ENCODE peak calls at places on chromosomes 7 and 10, in four cellular contexts. I, R, C and V are unnamed samples.

GRCh38 chr7:637826-638225 is 88.7 kb upstream of the DNAAF5 start:
- DNase-seq in I (no peak), R (no peak), C (no peak), V (no peak)

GRCh38 chr7:26686448-26686981 is 177.9 kb downstream of the SKAP2 start:
- DNase-seq in I (no peak), R (peak), C (peak), V (no peak)

GRCh38 chr7:151597541-151597940 is 77.8 kb upstream of the RHEB start:
- DNase-seq in I (no peak), R (no peak), C (no peak), V (no peak)

GRCh38 chr7:81769891-81770818 is at the start of gene HGF:
- DNase-seq in I (no peak), R (peak), C (peak), V (no peak)

GRCh38 chr7:6618621-6619020 is 3.2 kb downstream of the ZNF853 start:
- DNase-seq in I (no peak), R (no peak), C (no peak), V (no peak)

GRCh38 chr7:50853311-50853710 is 70.6 kb upstream of the GRB10 start:
- DNase-seq in I (no peak), R (no peak), C (no peak), V (no peak)

GRCh38 chr10:133481657-133482056 is 27.9 kb downstream of the SCART1 start:
- DNase-seq in I (no peak), R (no peak), C (no peak), V (no peak)

GRCh38 chr10:52688906-52689305 is 83.7 kb downstream of the MBL2 start:
- DNase-seq in I (no peak), R (no peak), C (no peak), V (no peak)

GRCh38 chr7:129803546-129804081 is 149.1 kb downstream of the UBE2H start:
- DNase-seq in I (no peak), R (no peak), C (no peak), V (no peak)

GRCh38 chr10:43691503-43691902 is 42.8 kb upstream of the ZNF32 start:
- DNase-seq in I (no peak), R (peak), C (no peak), V (no peak)

GRCh38 chr7:159144756-159145543 is at the start of gene VIPR2:
- DNase-seq in I (no peak), R (no peak), C (no peak), V (no peak)

GRCh38 chr10:59904431-59905065 is 1.8 kb downstream of the CCDC6 start:
- DNase-seq in I (no peak), R (no peak), C (no peak), V (no peak)

GRCh38 chr7:101919363-101920115 is 102.1 kb downstream of the CUX1 start:
- DNase-seq in I (no peak), R (no peak), C (no peak), V (no peak)

GRCh38 chr10:89887830-89888229 is 186.4 kb downstream of the KIF20B start:
- DNase-seq in I (no peak), R (peak), C (no peak), V (peak)

GRCh38 chr10:132978542-132978941 is 36.2 kb upstream of the CFAP46 start:
- DNase-seq in I (no peak), R (no peak), C (no peak), V (no peak)

GRCh38 chr7:47501406-47501805 is 80.5 kb downstream of the TNS3 start:
- DNase-seq in I (peak), R (peak), C (no peak), V (no peak)

GRCh38 chr10:80196270-80196949 is 8.9 kb downstream of the ANXA11 start:
- DNase-seq in I (no peak), R (peak), C (no peak), V (peak)

GRCh38 chr7:69967699-69968450 is 369.6 kb downstream of the AUTS2 start:
- DNase-seq in I (no peak), R (no peak), C (no peak), V (no peak)

GRCh38 chr7:21690717-21691116 is 147.9 kb downstream of the DNAH11 start:
- DNase-seq in I (no peak), R (peak), C (no peak), V (no peak)

GRCh38 chr10:92695679-92696605 is 6.2 kb downstream of the HHEX start:
- DNase-seq in I (no peak), R (peak), C (peak), V (no peak)

GRCh38 chr7:98840096-98840495 is 29.7 kb downstream of the TMEM130 start:
- DNase-seq in I (no peak), R (no peak), C (no peak), V (no peak)

GRCh38 chr10:51468424-51468823 is 231.0 kb downstream of the CSTF2T start:
- DNase-seq in I (no peak), R (peak), C (no peak), V (no peak)

GRCh38 chr7:115116773-115117715 is 195.2 kb downstream of the MDFIC start:
- DNase-seq in I (no peak), R (no peak), C (no peak), V (no peak)

GRCh38 chr7:81632418-81632817 is 137.4 kb downstream of the HGF start:
- DNase-seq in I (no peak), R (no peak), C (no peak), V (no peak)

GRCh38 chr10:55668326-55668922 is 692.6 kb downstream of the ZWINT start:
- DNase-seq in I (no peak), R (no peak), C (no peak), V (no peak)

DNA sequence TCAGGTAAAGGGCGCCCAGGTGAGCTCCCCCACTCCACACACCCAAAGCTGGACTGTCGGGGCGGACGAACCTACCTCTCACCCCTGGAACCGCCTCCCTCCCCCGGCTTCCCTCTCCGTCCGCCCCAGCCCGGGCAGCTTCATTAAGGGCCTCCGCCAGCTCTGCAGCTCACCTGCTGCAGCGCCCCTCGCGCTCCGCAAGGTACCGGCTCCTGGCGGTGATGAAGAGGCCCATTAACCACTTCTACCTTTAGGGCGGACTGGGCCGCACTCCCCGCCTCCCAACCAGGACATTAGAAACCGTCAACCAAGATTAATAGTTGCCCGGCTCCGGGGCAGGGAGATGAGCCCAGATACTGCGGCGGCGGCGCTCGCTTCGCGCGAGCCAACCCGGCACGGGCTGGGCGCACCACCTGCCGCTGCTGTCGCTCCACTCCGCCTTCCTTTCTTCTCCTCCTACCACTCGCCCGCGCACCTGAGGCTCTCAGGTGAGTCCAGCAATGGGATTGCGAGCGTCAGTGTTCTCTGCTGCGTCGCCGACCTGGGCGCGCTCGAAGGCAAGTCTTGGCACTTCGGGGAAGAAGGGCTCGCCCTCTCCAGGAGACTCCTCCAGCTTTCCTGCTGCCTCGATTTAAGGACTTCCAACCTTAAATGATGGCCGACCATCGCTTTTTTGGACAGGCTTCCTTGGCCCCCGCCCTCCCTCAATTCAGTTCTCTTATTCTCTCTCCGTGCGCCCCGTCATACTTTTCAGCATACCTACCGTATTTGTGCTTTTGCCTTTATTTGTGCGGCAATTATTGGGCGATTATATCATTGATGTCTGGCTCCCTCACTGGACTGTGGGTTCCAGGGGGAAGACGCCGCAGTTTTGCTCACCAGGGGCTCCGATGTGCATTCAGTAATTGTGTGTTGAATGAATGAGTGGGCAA is 13.6 kb upstream of the KAZALD1 start:
- DNase-seq in I (no peak), R (no peak), C (no peak), V (no peak)
- TF ChIP-seq CTCF in I (no peak), R (no peak), C (no peak), V (no peak)

GRCh38 chr7:111532625-111533024 is 29.7 kb downstream of the IMMP2L start:
- DNase-seq in I (no peak), R (peak), C (no peak), V (no peak)

GRCh38 chr7:111535142-111535541 is 27.1 kb downstream of the IMMP2L start:
- DNase-seq in I (no peak), R (no peak), C (no peak), V (no peak)

GRCh38 chr7:111529507-111530355 is 32.6 kb downstream of the IMMP2L start:
- DNase-seq in I (no peak), R (peak), C (no peak), V (no peak)

GRCh38 chr7:111530356-111530668 is 32.0 kb downstream of the IMMP2L start:
- DNase-seq in I (no peak), R (no peak), C (no peak), V (no peak)

GRCh38 chr7:111531993-111532392 is 30.3 kb downstream of the IMMP2L start:
- DNase-seq in I (no peak), R (peak), C (no peak), V (no peak)
- TF ChIP-seq CTCF in I (no peak), R (no peak), C (no peak), V (no peak)

GRCh38 chr10:128115356-128115755 is 10.9 kb downstream of the MKI67 start:
- DNase-seq in I (no peak), R (no peak), C (no peak), V (no peak)

GRCh38 chr10:128113026-128113425 is 13.2 kb downstream of the MKI67 start:
- DNase-seq in I (no peak), R (no peak), C (no peak), V (no peak)

GRCh38 chr10:128116187-128116586 is 10.0 kb downstream of the MKI67 start:
- DNase-seq in I (no peak), R (no peak), C (no peak), V (no peak)

GRCh38 chr10:128121750-128122412 is 4.3 kb downstream of the MKI67 start:
- DNase-seq in I (no peak), R (no peak), C (no peak), V (no peak)

DNA sequence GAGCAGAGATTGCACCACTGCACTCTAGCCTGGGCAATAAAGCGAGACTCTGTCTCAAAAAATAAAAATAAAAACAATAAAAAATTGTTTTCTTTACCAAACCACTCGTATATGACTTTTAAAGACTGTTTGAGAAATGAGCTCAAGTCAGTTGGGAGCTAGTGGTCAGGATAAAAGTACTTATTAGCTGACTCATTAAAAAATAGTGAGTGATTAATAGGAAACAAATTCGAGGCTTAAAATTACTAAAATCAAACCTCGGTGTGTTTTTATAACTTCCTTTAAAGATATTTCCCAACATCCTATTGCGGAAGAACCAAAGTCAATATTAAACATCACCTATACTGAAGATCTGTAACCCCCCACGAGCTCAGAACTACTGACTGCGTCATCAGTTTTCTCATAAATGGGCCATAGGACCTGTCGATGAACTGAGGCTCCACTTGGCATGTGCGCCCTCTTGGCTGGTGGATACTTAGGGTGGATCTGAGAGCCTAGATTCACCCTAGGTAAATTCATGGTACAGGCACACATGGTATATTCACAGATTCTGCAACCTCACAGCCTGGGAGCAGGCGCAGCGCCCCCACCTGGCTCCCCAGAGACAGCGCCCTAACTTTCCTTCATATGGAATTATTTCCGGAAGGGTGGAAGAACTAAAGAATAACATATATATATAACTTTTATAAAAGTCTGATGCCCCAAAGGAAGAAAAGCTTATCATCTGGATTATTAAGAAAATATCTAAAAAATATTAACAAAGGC is 9.2 kb downstream of the MKI67 start:
- DNase-seq in I (no peak), R (no peak), C (no peak), V (no peak)
- TF ChIP-seq CTCF in I (no peak), R (no peak), C (peak), V (no peak)

GRCh38 chr10:31318854-31319601 is at the start of gene ZEB1:
- DNase-seq in I (peak), R (peak), C (peak), V (peak)
- TF ChIP-seq CTCF in I (peak), R (peak), C (peak), V (no peak)

DNA sequence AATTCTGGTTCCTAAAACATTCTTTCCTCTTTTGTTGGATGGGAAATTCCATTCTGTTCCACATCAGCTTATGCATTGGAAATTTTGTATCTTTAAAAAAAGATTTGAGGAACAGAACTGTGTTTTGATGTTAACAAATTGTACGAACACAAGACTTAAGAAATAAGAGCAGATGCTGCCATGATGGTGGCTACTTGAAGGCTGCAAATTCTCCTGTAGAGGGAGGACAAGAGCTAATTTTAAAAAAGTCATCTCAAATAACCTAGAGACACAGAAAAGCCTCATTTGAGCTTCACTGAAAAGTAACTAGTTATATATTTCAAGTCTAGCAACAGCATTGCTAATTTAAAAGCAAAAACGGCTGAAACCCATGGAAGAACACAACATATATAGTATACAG is 29.8 kb downstream of the NDUFB2 start:
- DNase-seq in I (no peak), R (peak), C (no peak), V (no peak)
- TF ChIP-seq CTCF in I (peak), R (peak), C (no peak), V (no peak)

DNA sequence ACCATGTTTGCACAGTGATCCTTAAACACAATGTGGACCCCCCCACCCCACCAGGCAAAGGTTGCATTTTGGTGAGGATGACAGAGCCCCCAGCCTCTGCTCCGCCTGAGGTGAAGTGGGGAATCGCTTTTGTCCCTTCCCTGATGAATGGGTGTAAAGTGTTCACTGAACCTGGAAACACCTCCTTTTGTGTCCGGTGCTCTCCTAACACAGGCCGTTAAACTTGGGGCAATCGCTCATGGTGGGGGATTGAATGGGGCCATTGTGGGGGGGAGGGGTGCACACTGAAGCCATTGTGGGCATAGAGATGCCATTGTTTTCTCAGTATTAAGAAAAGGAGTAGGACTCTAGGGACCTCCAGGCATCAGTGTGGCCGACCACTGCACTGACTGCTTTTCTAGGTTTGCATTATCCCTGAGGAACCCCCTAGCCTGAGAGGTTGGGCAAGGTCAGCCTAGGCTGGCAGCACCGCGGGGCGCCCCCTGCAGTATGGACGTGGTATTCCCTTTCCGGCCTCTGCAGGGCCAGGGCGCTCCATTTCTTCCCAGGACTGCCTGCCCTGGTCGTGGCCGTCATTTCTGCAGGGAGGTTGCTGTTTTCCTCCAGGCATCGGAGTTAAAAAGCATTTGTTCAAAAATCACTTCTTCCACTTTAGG is 158.3 kb downstream of the TCF7L2 start:
- DNase-seq in I (peak), R (no peak), C (no peak), V (no peak)
- TF ChIP-seq CTCF in I (peak), R (peak), C (peak), V (no peak)

GRCh38 chr7:135706858-135707569 is 21.0 kb downstream of the SLC13A4 start:
- DNase-seq in I (no peak), R (no peak), C (no peak), V (no peak)

GRCh38 chr7:135709508-135709907 is 18.5 kb downstream of the SLC13A4 start:
- DNase-seq in I (no peak), R (no peak), C (no peak), V (no peak)

GRCh38 chr7:135707570-135707966 is 20.4 kb downstream of the SLC13A4 start:
- DNase-seq in I (no peak), R (no peak), C (no peak), V (no peak)

GRCh38 chr7:135706038-135706742 is 21.8 kb downstream of the SLC13A4 start:
- DNase-seq in I (no peak), R (no peak), C (no peak), V (no peak)

GRCh38 chr7:135708041-135708440 is 19.9 kb downstream of the SLC13A4 start:
- DNase-seq in I (no peak), R (no peak), C (no peak), V (no peak)
- TF ChIP-seq CTCF in I (no peak), R (no peak), C (no peak), V (no peak)